ENCODE peak calls at places on chromosome 11, in seven cellular contexts. T, Q, D, P, I, E and L are unnamed samples.

GRCh38 chr11:12066799-12067508 is 43.4 kb upstream of the MICAL2 start:
- DNase-seq in T (no peak), Q (no peak), D (peak), P (no peak), I (no peak), E (no peak), L (no peak)

GRCh38 chr11:69449320-69450063 is 32.0 kb upstream of the LINC01488 start:
- DNase-seq in T (no peak), Q (no peak), D (peak), P (peak), I (no peak), E (peak), L (peak)

GRCh38 chr11:92764128-92764527 is 205.3 kb upstream of the MTNR1B start:
- DNase-seq in T (no peak), Q (no peak), D (no peak), P (no peak), I (no peak), E (no peak), L (no peak)

GRCh38 chr11:1748467-1749019 is 1.9 kb downstream of the IFITM10 start:
- DNase-seq in T (no peak), Q (no peak), D (no peak), P (peak), I (no peak), E (no peak), L (no peak)

GRCh38 chr11:118527109-118527508 is at the start of gene TTC36:
- DNase-seq in T (no peak), Q (no peak), D (no peak), P (no peak), I (no peak), E (no peak), L (no peak)

GRCh38 chr11:112227002-112227401 is 774 bp downstream of the PTS start:
- DNase-seq in T (no peak), Q (no peak), D (no peak), P (peak), I (peak), E (no peak), L (no peak)

GRCh38 chr11:16155448-16155847 is 200.9 kb downstream of the SOX6 start:
- DNase-seq in T (peak), Q (no peak), D (no peak), P (no peak), I (no peak), E (no peak), L (no peak)

GRCh38 chr11:113675003-113675471 is 31.1 kb downstream of the TMPRSS5 start:
- DNase-seq in T (no peak), Q (peak), D (peak), P (no peak), I (no peak), E (no peak), L (no peak)